ENCODE peak calls at places on chromosome 20, in six cellular contexts. N is WTC11, B is Peyer's patch, F is fibroblast of the aortic adventitia, Q is sigmoid colon, L is OCI-LY7. P is an unnamed sample.

GRCh38 chr20:50843331-50844276 is 48.7 kb downstream of the BCAS4 start:
- DNase-seq in L (no peak), F (no peak), Q (no peak), N (no peak), B (no peak), P (no peak)

GRCh38 chr20:9408422-9409300 is 105.7 kb upstream of the LAMP5 start:
- DNase-seq in B (no peak), F (peak; percentile 62), Q (no peak), L (no peak), N (no peak), P (no peak)

GRCh38 chr20:2386516-2387179 is 5.9 kb downstream of the TGM6 start:
- DNase-seq in N (no peak), B (no peak), F (peak; percentile 43), Q (no peak), L (no peak), P (no peak)

GRCh38 chr20:51377132-51377531 is 165.4 kb downstream of the NFATC2 start:
- DNase-seq in L (no peak), F (no peak), Q (peak; percentile 30), N (no peak), B (no peak), P (no peak)

GRCh38 chr20:33418033-33418432 is 16.7 kb upstream of the CDK5RAP1 start:
- DNase-seq in L (no peak), N (no peak), B (no peak), F (no peak), Q (no peak), P (no peak)

GRCh38 chr20:3553663-3554062 is 82.8 kb downstream of the ATRN start:
- DNase-seq in L (no peak), F (no peak), B (no peak), Q (no peak), N (no peak), P (no peak)

GRCh38 chr20:45469336-45470261 is at the start of gene WFDC2:
- DNase-seq in F (no peak), B (peak; percentile 55), N (peak; percentile 68), Q (peak; percentile 67), L (no peak), P (no peak)

GRCh38 chr20:561437-562231 is 18.0 kb upstream of the CSNK2A1 start:
- DNase-seq in Q (peak; percentile 73), L (peak; percentile 74), N (peak; percentile 83), F (peak; percentile 74), B (peak; percentile 57), P (peak; percentile 69)

GRCh38 chr20:32907886-32908285 is 49.2 kb downstream of the EFCAB8 start:
- DNase-seq in L (no peak), F (no peak), N (no peak), Q (no peak), B (no peak), P (no peak)

GRCh38 chr20:1861347-1861987 is 33.7 kb upstream of the SIRPA start:
- DNase-seq in B (peak; percentile 64), F (no peak), N (no peak), Q (no peak), L (no peak), P (no peak)

GRCh38 chr20:5668529-5668868 is 81.7 kb upstream of the SHLD1 start:
- DNase-seq in B (no peak), F (no peak), L (no peak), Q (no peak), N (no peak), P (no peak)

GRCh38 chr20:41969656-41970055 is 351.5 kb upstream of the CHD6 start:
- DNase-seq in F (no peak), Q (no peak), B (no peak), N (no peak), L (no peak), P (no peak)

GRCh38 chr20:48714764-48715163 is 113.0 kb downstream of the PREX1 start:
- DNase-seq in L (no peak), F (no peak), Q (no peak), B (no peak), N (no peak), P (no peak)
- TF ChIP-seq CTCF in L (no peak), F (no peak), Q (no peak), B (no peak), N (no peak), P (no peak)

DNA sequence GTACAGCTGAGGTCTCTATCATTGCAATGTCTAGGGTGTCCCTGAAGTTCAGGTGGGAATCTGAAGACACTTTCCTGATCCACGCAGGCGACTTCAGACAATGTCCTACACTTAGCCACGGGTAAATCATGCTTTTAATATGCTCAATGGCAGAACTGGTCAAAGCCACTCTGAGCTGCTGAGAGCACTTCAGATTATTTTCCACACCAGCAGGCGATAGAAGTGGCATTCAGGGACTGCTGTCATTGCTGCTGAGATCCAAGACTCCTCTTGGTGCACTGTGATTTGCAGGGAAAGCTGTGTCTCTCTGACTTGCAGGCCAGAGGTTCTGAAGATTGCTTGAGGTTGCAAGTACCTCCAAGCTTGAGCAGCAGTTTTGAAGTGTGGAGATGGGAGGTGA is 3.1 kb upstream of the SSTR4 start:
- DNase-seq in Q (no peak), L (no peak), N (no peak), B (no peak), F (no peak), P (no peak)
- TF ChIP-seq CTCF in Q (no peak), L (no peak), N (no peak), B (no peak), F (no peak), P (no peak)

GRCh38 chr20:10696650-10697049 is 22.9 kb upstream of the JAG1 start:
- DNase-seq in N (peak; percentile 77), Q (no peak), F (no peak), L (peak; percentile 18), B (no peak), P (peak; percentile 9)
- TF ChIP-seq CTCF in N (peak; percentile 85), Q (no peak), F (peak; percentile 62), L (peak; percentile 82), B (no peak), P (peak; percentile 57)

GRCh38 chr20:16290358-16290757 is 282.9 kb downstream of the KIF16B start:
- DNase-seq in L (no peak), N (no peak), B (no peak), Q (no peak), F (no peak), P (no peak)
- TF ChIP-seq CTCF in L (no peak), N (no peak), B (no peak), Q (no peak), F (no peak), P (no peak)

DNA sequence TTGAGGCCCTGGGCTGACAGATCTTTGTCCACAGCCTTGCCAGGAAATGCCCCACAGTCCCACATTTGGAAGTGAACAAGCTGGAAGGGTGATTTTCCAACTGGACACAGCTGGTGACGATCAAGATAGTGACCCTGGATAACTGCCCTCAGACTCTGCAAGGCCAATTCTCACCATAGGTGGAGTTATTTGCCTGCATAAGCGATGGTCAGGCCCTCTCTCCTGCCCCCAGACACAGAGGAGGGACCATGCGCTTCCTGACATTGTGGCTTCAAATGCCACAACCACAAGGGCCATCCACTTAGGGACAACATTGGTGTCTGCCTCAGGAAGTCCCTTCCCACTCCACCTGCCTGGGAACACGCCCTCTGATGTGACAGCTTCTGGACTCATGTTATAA is 96.0 kb downstream of the JPH2 start:
- DNase-seq in N (no peak), B (no peak), Q (peak; percentile 43), F (peak; percentile 20), L (no peak), P (no peak)
- TF ChIP-seq CTCF in N (no peak), B (no peak), Q (no peak), F (no peak), L (no peak), P (no peak)

P was measured in neural crest cell.